ENCODE peak calls at places on chromosomes 2 and 18, in five cellular contexts. K is stimulated activated naive CD8-positive, alpha-beta T cell treated with anti-CD3 and anti-CD28 coated beads, Interleukin-15, amount 100 ng/mL, for 72 hours; V is effector memory CD8-positive, alpha-beta T cell; S is WTC11; C is activated T-cell treated with anti-CD3 and anti-CD28 coated beads, Interleukin-2, amount 50 U/mL, for 72 hours. T is an unnamed sample.

GRCh38 chr2:47655563-47655880 is 127.4 kb upstream of the MSH6 start:
- ATAC-seq in S (no peak), K (no peak), C (no peak), V (no peak), T (no peak)

GRCh38 chr2:133633851-133634250 is 65.6 kb upstream of the NCKAP5 start:
- ATAC-seq in S (no peak), K (no peak), C (no peak), V (no peak), T (peak; percentile 89)

GRCh38 chr18:8188196-8188595 is 421.0 kb upstream of the RAB12 start:
- ATAC-seq in C (no peak), K (no peak), V (no peak), S (no peak), T (no peak)

GRCh38 chr2:201996681-201997254 is 36.9 kb upstream of the FZD7 start:
- ATAC-seq in S (no peak), C (no peak), V (no peak), K (no peak), T (no peak)

GRCh38 chr2:13676269-13676668 is 956.2 kb upstream of the LRATD1 start:
- ATAC-seq in C (no peak), V (no peak), S (peak; percentile 36), K (no peak), T (no peak)

GRCh38 chr2:39136799-39137198 is 15.9 kb upstream of the SOS1 start:
- ATAC-seq in K (peak; percentile 53), S (no peak), V (peak; percentile 73), C (peak; percentile 46), T (no peak)

GRCh38 chr2:237281900-237282306 is 132.1 kb downstream of the COL6A3 start:
- ATAC-seq in S (no peak), K (no peak), V (no peak), C (no peak), T (peak; percentile 28)

GRCh38 chr2:159076233-159076632 is 107.8 kb downstream of the TANC1 start:
- ATAC-seq in K (no peak), V (no peak), C (no peak), S (no peak), T (no peak)

GRCh38 chr2:231684314-231685223 is 23.8 kb upstream of the PTMA start:
- ATAC-seq in K (no peak), S (no peak), V (no peak), C (no peak), T (no peak)

GRCh38 chr2:160266078-160266551 is 66.0 kb upstream of the ITGB6 start:
- ATAC-seq in C (peak; percentile 71), V (peak; percentile 34), S (no peak), K (peak; percentile 84), T (no peak)

GRCh38 chr2:199278099-199278498 is 179.6 kb downstream of the SATB2 start:
- ATAC-seq in V (no peak), C (no peak), S (no peak), K (no peak), T (no peak)

GRCh38 chr2:25936889-25937545 is 45.3 kb downstream of the KIF3C start:
- ATAC-seq in S (no peak), K (no peak), V (no peak), C (no peak), T (no peak)

GRCh38 chr2:239745790-239746308 is 279.3 kb downstream of the NDUFA10 start:
- ATAC-seq in C (no peak), S (no peak), K (no peak), V (no peak), T (no peak)

GRCh38 chr2:127055786-127056076 is 51.2 kb downstream of the BIN1 start:
- ATAC-seq in S (no peak), K (peak; percentile 19), C (no peak), V (no peak), T (no peak)

GRCh38 chr2:209423562-209424541 is at the start of gene MAP2:
- ATAC-seq in S (peak; percentile 91), V (peak; percentile 88), C (peak; percentile 98), K (peak; percentile 96), T (peak; percentile 96)

GRCh38 chr18:32152705-32153448 is 37.0 kb upstream of the MEP1B start:
- ATAC-seq in S (no peak), C (peak; percentile 64), K (peak; percentile 90), V (no peak), T (no peak)

GRCh38 chr18:28189400-28190239 is 12.7 kb upstream of the CDH2 start:
- ATAC-seq in V (no peak), C (no peak), K (no peak), S (peak; percentile 84), T (peak; percentile 64)

T was measured in esophagus mucosa.